ENCODE peak calls at places on chromosomes 5 and 9, in five cellular contexts. One of them, this sample, is unnamed. For H3K4me1, the result is how much of the 10 kb centered on the place peaks cover.

GRCh38 chr5:9361835-9362234 is 184.0 kb downstream of the SEMA5A start:
- DNase-seq in heart left ventricle: peak
- DNase-seq in BE2C: peak
- DNase-seq in IMR-90: peak
- DNase-seq in MM.1S: peak
- DNase-seq in this sample: peak

GRCh38 chr9:138053321-138053868 is 175.8 kb downstream of the CACNA1B start:
- DNase-seq in heart left ventricle: peak
- DNase-seq in BE2C: peak
- DNase-seq in IMR-90: no peak
- DNase-seq in MM.1S: no peak
- DNase-seq in this sample: peak

GRCh38 chr5:171415115-171415730 is 4.2 kb upstream of the FGF18 start:
- DNase-seq in heart left ventricle: no peak
- DNase-seq in BE2C: no peak
- DNase-seq in IMR-90: peak
- DNase-seq in MM.1S: no peak
- DNase-seq in this sample: peak

GRCh38 chr5:133364916-133365315 is 247.4 kb downstream of the FSTL4 start:
- DNase-seq in heart left ventricle: no peak
- DNase-seq in BE2C: no peak
- DNase-seq in IMR-90: no peak
- DNase-seq in MM.1S: no peak
- DNase-seq in this sample: no peak

GRCh38 chr9:14546693-14547092 is 146.5 kb downstream of the ZDHHC21 start:
- DNase-seq in heart left ventricle: no peak
- DNase-seq in BE2C: no peak
- DNase-seq in IMR-90: no peak
- DNase-seq in MM.1S: no peak
- DNase-seq in this sample: no peak

GRCh38 chr5:122756263-122756911 is 18.5 kb upstream of the SNX2 start:
- DNase-seq in heart left ventricle: no peak
- DNase-seq in BE2C: no peak
- DNase-seq in IMR-90: peak
- DNase-seq in MM.1S: no peak
- DNase-seq in this sample: no peak

GRCh38 chr5:59786271-59786805 is 107.2 kb downstream of the PDE4D start:
- DNase-seq in heart left ventricle: no peak
- DNase-seq in BE2C: no peak
- DNase-seq in IMR-90: peak
- DNase-seq in MM.1S: no peak
- DNase-seq in this sample: peak

GRCh38 chr9:16825971-16826370 is 44.5 kb downstream of the BNC2 start:
- DNase-seq in heart left ventricle: no peak
- DNase-seq in BE2C: no peak
- DNase-seq in IMR-90: peak
- DNase-seq in MM.1S: no peak
- DNase-seq in this sample: peak

GRCh38 chr9:16559418-16560188 is 310.9 kb downstream of the BNC2 start:
- DNase-seq in heart left ventricle: no peak
- DNase-seq in BE2C: no peak
- DNase-seq in IMR-90: no peak
- DNase-seq in MM.1S: no peak
- DNase-seq in this sample: no peak

GRCh38 chr5:60842859-60843692 is 993 bp downstream of the ELOVL7 start:
- DNase-seq in heart left ventricle: no peak
- DNase-seq in BE2C: no peak
- DNase-seq in IMR-90: no peak
- DNase-seq in MM.1S: peak
- DNase-seq in this sample: peak

GRCh38 chr5:103446813-103447212 is 115.8 kb downstream of the NUDT12 start:
- DNase-seq in heart left ventricle: no peak
- DNase-seq in BE2C: no peak
- DNase-seq in IMR-90: peak
- DNase-seq in MM.1S: no peak
- DNase-seq in this sample: no peak

GRCh38 chr9:111937781-111938426 is 41.3 kb downstream of the UGCG start:
- DNase-seq in heart left ventricle: peak
- DNase-seq in BE2C: no peak
- DNase-seq in IMR-90: peak
- DNase-seq in MM.1S: no peak
- DNase-seq in this sample: no peak

GRCh38 chr5:60386398-60386797 is 313.6 kb downstream of the DEPDC1B start:
- DNase-seq in heart left ventricle: no peak
- DNase-seq in BE2C: peak
- DNase-seq in IMR-90: no peak
- DNase-seq in MM.1S: no peak
- DNase-seq in this sample: no peak

GRCh38 chr5:156201793-156202388 is 125.1 kb upstream of the SGCD start:
- DNase-seq in heart left ventricle: no peak
- DNase-seq in BE2C: no peak
- DNase-seq in IMR-90: peak
- DNase-seq in MM.1S: no peak
- DNase-seq in this sample: no peak

GRCh38 chr9:97632406-97632991 is 669 bp downstream of the TSTD2 start:
- DNase-seq in heart left ventricle: no peak
- DNase-seq in BE2C: peak
- DNase-seq in IMR-90: peak
- DNase-seq in MM.1S: no peak
- DNase-seq in this sample: peak

GRCh38 chr9:82454509-82455190 is 466.1 kb downstream of the SPATA31D1 start:
- DNase-seq in heart left ventricle: no peak
- DNase-seq in BE2C: no peak
- DNase-seq in IMR-90: no peak
- DNase-seq in MM.1S: no peak
- DNase-seq in this sample: peak

GRCh38 chr5:159442210-159442850 is 112.0 kb upstream of the IL12B start:
- DNase-seq in heart left ventricle: peak
- DNase-seq in BE2C: no peak
- DNase-seq in IMR-90: peak
- DNase-seq in MM.1S: no peak
- DNase-seq in this sample: no peak

GRCh38 chr9:74496819-74497749 is at the start of gene RORB:
- DNase-seq in heart left ventricle: peak
- DNase-seq in BE2C: peak
- DNase-seq in IMR-90: peak
- DNase-seq in MM.1S: peak
- DNase-seq in this sample: peak

GRCh38 chr5:14308384-14309154 is 165.4 kb downstream of the TRIO start:
- DNase-seq in heart left ventricle: no peak
- DNase-seq in BE2C: no peak
- DNase-seq in IMR-90: no peak
- DNase-seq in MM.1S: no peak
- DNase-seq in this sample: no peak

GRCh38 chr5:14305045-14305444 is 161.9 kb downstream of the TRIO start:
- DNase-seq in heart left ventricle: peak
- DNase-seq in BE2C: peak
- DNase-seq in IMR-90: peak
- DNase-seq in MM.1S: no peak
- DNase-seq in this sample: no peak

GRCh38 chr5:14309864-14310531 is 166.9 kb downstream of the TRIO start:
- DNase-seq in heart left ventricle: no peak
- DNase-seq in BE2C: no peak
- DNase-seq in IMR-90: no peak
- DNase-seq in MM.1S: no peak
- DNase-seq in this sample: no peak

GRCh38 chr5:14306415-14306814 is 163.3 kb downstream of the TRIO start:
- DNase-seq in heart left ventricle: no peak
- DNase-seq in BE2C: no peak
- DNase-seq in IMR-90: no peak
- DNase-seq in MM.1S: no peak
- DNase-seq in this sample: no peak

GRCh38 chr5:14309199-14309598 is 166.1 kb downstream of the TRIO start:
- DNase-seq in heart left ventricle: no peak
- DNase-seq in BE2C: no peak
- DNase-seq in IMR-90: no peak
- DNase-seq in MM.1S: no peak
- DNase-seq in this sample: no peak
- H3K4me1 ChIP-seq in heart left ventricle: under half
- H3K4me1 ChIP-seq in BE2C: under half
- H3K4me1 ChIP-seq in IMR-90: under half
- H3K4me1 ChIP-seq in MM.1S: under half
- H3K4me1 ChIP-seq in this sample: under half

DNA sequence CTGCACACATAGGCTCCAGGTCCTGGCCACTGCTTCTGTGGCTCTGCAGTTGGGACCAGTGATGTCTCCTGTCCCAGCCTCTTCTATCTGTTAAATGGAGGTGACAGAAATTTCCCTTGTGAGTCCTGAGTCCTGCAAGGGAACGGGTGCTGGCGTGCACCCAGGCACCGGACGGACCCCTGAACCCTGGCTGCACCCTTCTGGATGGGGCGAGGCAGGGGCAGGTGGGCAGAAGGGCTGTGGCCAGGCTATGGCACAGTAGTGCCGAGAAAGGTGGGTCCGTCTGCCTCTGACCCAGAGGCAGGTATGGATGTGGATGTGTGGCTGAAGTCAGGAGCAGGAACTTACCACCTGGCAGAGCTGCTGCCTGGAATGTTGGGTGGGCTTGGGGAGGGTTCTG is 81.9 kb downstream of the COL5A1 start:
- DNase-seq in heart left ventricle: no peak
- DNase-seq in BE2C: no peak
- DNase-seq in IMR-90: no peak
- DNase-seq in MM.1S: no peak
- DNase-seq in this sample: no peak
- H3K4me1 ChIP-seq in heart left ventricle: under half
- H3K4me1 ChIP-seq in BE2C: under half
- H3K4me1 ChIP-seq in IMR-90: under half
- H3K4me1 ChIP-seq in MM.1S: under half
- H3K4me1 ChIP-seq in this sample: under half

DNA sequence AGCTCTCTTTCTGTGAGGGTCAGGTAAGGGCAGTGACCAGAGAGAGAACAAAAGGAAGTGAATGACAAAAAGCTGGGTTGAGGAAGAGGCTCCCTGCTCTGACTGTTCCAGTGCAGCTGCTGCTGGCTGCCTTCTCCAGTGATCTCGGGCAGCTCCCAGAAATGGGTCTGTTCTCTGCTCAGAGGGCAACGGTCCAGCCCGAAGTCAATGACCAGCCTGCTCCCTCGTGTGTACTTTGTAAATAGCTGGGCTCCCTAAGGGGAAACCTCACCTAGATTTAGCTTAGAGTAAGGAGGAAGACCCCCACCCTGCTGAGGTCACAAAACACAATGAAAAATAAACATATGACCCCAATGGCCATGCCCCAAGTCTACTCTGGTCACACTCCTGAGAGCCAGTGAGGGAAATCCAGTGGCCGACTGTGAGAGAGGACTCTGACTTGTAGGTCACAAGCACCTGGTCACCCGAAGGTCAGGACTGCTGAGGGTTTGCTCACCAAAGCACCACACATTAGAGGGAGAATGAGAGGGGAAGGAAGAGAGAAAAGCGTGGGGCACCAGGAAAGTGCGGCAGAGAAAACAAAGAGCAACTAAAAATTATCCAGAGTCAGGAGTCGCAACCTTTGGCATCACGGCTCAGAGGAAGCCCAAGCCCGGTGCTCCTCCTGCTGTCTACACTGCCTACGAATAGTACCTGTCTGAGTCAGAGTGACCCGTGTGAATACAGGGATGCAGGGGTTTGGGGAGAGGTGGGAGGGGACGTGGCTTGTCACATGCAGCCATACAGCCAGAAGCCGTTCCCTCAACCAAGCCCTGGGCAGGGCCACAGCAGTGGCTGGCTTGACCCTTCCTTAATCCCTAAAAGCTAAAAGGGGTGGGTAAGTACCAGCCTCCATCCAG is 19.8 kb downstream of the NIPAL4 start:
- DNase-seq in heart left ventricle: no peak
- DNase-seq in BE2C: no peak
- DNase-seq in IMR-90: no peak
- DNase-seq in MM.1S: no peak
- DNase-seq in this sample: no peak
- H3K4me1 ChIP-seq in heart left ventricle: under half
- H3K4me1 ChIP-seq in BE2C: under half
- H3K4me1 ChIP-seq in IMR-90: under half
- H3K4me1 ChIP-seq in MM.1S: under half
- H3K4me1 ChIP-seq in this sample: under half

GRCh38 chr5:148966937-148967336 is 95.9 kb downstream of the SH3TC2 start:
- DNase-seq in heart left ventricle: no peak
- DNase-seq in BE2C: no peak
- DNase-seq in IMR-90: no peak
- DNase-seq in MM.1S: no peak
- DNase-seq in this sample: no peak
- H3K4me1 ChIP-seq in heart left ventricle: under half
- H3K4me1 ChIP-seq in BE2C: under half
- H3K4me1 ChIP-seq in IMR-90: under half
- H3K4me1 ChIP-seq in MM.1S: under half
- H3K4me1 ChIP-seq in this sample: half or more

DNA sequence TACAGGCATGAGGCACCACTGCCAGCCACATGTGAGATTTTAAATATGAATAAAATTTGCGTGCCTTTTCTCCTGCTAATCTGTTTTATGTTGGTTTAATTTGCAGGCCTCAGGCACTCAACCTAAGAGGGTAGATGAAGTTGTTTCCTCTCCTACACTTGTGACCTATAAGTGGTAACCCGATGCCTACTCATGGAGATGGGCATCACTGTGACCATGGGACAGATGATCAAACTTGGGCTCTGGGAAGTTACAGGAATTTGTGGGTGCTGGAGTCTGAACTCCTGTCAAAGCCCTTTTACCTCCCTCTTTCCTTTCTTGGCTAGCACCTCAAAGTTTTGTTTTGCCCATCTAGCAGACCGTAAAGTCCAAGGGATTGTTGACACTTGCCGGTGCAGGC is 1.0 kb downstream of the SLC28A3 start:
- DNase-seq in heart left ventricle: no peak
- DNase-seq in BE2C: no peak
- DNase-seq in IMR-90: no peak
- DNase-seq in MM.1S: no peak
- DNase-seq in this sample: no peak
- H3K4me1 ChIP-seq in heart left ventricle: under half
- H3K4me1 ChIP-seq in BE2C: under half
- H3K4me1 ChIP-seq in IMR-90: under half
- H3K4me1 ChIP-seq in MM.1S: under half
- H3K4me1 ChIP-seq in this sample: under half